ENCODE peak calls at places on chromosome 2, in nine cellular contexts. P is cardiac fibroblast, C is fibroblast of pulmonary artery, L is endodermal cell, G is testis, W is BJ, J is adrenal gland, M is choroid plexus epithelial cell, X is B cell. H is an unnamed sample.

GRCh38 chr2:127759931-127760330 is 51.0 kb downstream of the WDR33 start:
- DNase-seq in C (peak), W (no peak), J (no peak), M (peak), X (no peak), L (no peak), P (no peak), G (no peak), H (no peak)

GRCh38 chr2:85795331-85796045 is 41.7 kb downstream of the ATOH8 start:
- DNase-seq in L (no peak), M (no peak), X (no peak), W (no peak), J (no peak), P (no peak), C (no peak), G (peak), H (no peak)

GRCh38 chr2:201126308-201127127 is 10.6 kb downstream of the CFLAR start:
- DNase-seq in P (peak), J (no peak), C (peak), W (no peak), L (peak), G (no peak), M (peak), X (no peak), H (peak)

GRCh38 chr2:155026646-155027045 is 328.2 kb downstream of the KCNJ3 start:
- DNase-seq in J (no peak), M (no peak), G (no peak), C (no peak), W (no peak), P (no peak), X (no peak), L (no peak), H (no peak)

GRCh38 chr2:156434461-156435291 is 1.5 kb upstream of the GPD2 start:
- DNase-seq in W (no peak), J (no peak), P (peak), M (peak), X (no peak), L (no peak), G (no peak), C (peak), H (peak)

GRCh38 chr2:29050591-29050990 is 23.7 kb downstream of the PCARE start:
- DNase-seq in X (no peak), G (no peak), C (no peak), P (no peak), L (no peak), M (no peak), J (no peak), W (no peak), H (no peak)

GRCh38 chr2:203656522-203657287 is 49.7 kb upstream of the CD28 start:
- DNase-seq in J (peak), C (peak), W (no peak), L (peak), X (no peak), M (peak), G (peak), P (peak), H (peak)

GRCh38 chr2:121282800-121283382 is 2.1 kb downstream of the TFCP2L1 start:
- DNase-seq in W (no peak), P (no peak), M (no peak), J (no peak), X (no peak), L (no peak), C (no peak), G (no peak), H (no peak)

GRCh38 chr2:188940171-188940570 is 34.0 kb upstream of the COL3A1 start:
- DNase-seq in M (peak), C (peak), J (no peak), P (peak), X (no peak), G (no peak), L (no peak), W (no peak), H (no peak)

GRCh38 chr2:237441605-237442004 is 27.6 kb upstream of the COL6A3 start:
- DNase-seq in W (no peak), M (peak), X (no peak), P (peak), L (no peak), C (peak), G (no peak), J (no peak), H (peak)

GRCh38 chr2:69720922-69721491 is 20.9 kb upstream of the ANXA4 start:
- DNase-seq in L (no peak), C (no peak), G (no peak), W (no peak), X (no peak), M (no peak), P (no peak), J (no peak), H (no peak)

GRCh38 chr2:67579791-67580190 is 182.7 kb downstream of the ETAA1 start:
- DNase-seq in J (no peak), C (no peak), G (no peak), L (no peak), M (peak), W (no peak), X (no peak), P (no peak), H (no peak)

GRCh38 chr2:67585400-67585799 is 188.3 kb downstream of the ETAA1 start:
- DNase-seq in J (no peak), P (peak), L (no peak), W (no peak), G (no peak), X (no peak), C (peak), M (peak), H (no peak)

GRCh38 chr2:67583185-67583584 is 186.1 kb downstream of the ETAA1 start:
- DNase-seq in J (no peak), C (no peak), W (no peak), M (no peak), P (no peak), X (no peak), L (no peak), G (no peak), H (no peak)

GRCh38 chr2:67579207-67579606 is 182.1 kb downstream of the ETAA1 start:
- DNase-seq in W (no peak), X (no peak), L (no peak), P (no peak), G (no peak), C (no peak), M (peak), J (no peak), H (no peak)

DNA sequence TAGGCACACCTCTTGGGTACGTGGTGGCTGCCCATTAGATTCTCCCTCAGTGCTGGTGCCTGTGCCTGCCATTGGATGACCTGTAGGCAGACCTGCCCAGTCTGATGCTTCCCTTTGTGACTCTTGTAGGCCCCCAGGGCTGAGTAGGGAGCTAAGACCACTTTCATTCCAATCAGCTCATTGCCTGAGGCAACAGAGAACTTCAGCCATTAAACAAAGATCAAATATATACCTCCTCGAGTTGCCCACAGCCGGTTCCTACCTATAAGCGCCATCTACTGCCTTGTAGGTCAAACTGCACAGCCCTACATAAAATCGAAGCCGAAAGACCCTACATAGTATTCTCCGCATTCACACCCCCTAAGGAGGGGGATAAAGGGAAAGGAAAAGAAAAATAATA is 184.6 kb downstream of the ETAA1 start:
- DNase-seq in X (no peak), M (no peak), L (peak), C (no peak), G (no peak), J (no peak), P (no peak), W (no peak), H (peak)
- TF ChIP-seq CTCF in X (no peak), M (peak), L (peak), C (peak), G (no peak), J (peak), P (peak), W (no peak), H (peak)

DNA sequence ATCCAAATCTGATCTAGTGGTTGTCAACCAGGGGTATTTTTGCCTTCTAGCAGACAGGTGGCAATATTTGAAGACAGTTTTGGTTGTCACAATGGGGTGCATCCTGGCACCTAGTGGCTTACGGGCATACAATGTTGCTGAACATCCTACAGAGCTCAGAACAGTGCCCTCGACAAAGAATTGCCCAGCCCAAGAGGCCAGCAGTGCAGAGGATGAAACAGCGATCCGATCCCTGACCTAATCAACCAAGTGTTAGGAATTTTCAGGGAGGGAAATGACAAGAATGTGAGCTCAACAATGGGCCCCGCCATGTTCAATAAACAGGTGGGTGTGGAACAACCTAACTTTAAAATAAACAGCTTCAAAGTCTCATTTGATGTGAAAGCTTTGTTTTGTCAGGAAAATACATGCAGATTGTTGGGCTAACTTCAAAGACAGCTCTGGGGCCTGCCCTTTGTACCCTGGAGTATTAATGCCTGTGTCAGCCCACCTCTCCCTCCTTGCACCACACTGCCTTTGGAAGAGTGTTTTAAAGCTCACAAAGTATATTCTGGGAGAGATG is 22.5 kb upstream of the SCYGR5 start:
- DNase-seq in C (no peak), J (no peak), W (no peak), P (no peak), L (peak), M (no peak), G (no peak), X (no peak), H (peak)
- TF ChIP-seq CTCF in C (no peak), J (no peak), W (no peak), P (no peak), L (peak), M (no peak), G (no peak), X (no peak), H (peak)

GRCh38 chr2:3179208-3179607 is 198.4 kb downstream of the EIPR1 start:
- DNase-seq in C (no peak), M (no peak), J (no peak), L (peak), G (peak), P (no peak), W (no peak), X (no peak), H (no peak)
- TF ChIP-seq CTCF in C (no peak), M (peak), J (peak), L (peak), G (peak), P (no peak), W (peak), X (no peak), H (peak)

DNA sequence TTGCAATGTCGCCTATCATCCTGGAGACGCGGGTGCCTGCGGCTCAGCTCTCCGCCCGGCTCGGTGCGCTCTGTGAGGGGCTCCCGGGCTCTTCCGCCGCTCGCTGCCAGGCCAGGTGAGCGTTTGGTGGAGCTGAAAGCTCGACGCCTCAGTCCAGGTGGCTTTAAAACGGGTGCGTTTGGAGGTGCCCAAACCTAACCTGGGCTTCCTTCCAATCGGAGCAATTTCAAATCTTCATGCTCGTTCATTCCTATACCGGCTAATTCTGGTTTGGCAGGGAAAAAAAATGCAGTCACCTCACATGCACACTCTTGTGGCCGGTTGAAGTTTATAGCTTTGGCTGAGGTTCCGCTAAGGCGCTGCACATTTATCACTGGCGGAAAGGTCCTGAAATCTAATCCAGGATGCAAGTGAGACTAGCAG is at the start of gene SLC16A14:
- DNase-seq in L (no peak), M (peak), G (peak), J (peak), X (peak), P (peak), W (no peak), C (peak), H (peak)
- TF ChIP-seq CTCF in L (peak), M (peak), G (peak), J (peak), X (no peak), P (peak), W (peak), C (peak), H (no peak)

DNA sequence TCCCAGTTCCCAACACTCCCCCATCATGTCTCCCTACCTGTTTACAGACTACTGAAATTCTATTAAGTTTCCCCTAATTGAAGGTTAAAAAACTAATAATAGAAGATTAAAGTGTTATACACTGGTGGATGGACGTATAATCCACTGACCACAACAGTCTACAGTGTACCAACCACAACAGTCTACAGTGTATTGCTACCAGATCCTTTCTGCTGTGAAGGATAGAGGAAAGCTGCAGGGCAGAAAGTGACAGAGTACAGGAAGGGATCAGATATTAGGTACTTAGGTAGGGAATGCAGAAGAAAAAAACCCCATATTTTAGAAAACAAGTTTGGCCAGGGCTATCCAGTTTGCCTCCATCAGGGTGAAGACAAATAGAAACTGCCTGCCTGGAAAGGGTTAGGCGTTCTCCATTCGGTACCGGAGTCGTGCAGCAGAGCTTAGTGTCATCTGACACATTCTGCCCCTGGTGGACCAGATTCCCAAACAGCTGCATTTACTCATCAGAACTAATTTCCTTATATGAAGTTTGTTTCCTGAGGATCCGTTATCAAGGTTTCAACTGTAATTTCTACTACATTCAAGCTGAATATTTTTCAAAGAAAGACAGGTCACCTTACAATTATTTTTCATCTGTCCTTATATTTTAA is 49.9 kb downstream of the KLF7 start:
- DNase-seq in W (no peak), M (peak), L (no peak), P (peak), X (no peak), G (no peak), J (no peak), C (peak), H (no peak)
- TF ChIP-seq CTCF in W (peak), M (peak), L (peak), P (peak), X (no peak), G (no peak), J (no peak), C (peak), H (no peak)

DNA sequence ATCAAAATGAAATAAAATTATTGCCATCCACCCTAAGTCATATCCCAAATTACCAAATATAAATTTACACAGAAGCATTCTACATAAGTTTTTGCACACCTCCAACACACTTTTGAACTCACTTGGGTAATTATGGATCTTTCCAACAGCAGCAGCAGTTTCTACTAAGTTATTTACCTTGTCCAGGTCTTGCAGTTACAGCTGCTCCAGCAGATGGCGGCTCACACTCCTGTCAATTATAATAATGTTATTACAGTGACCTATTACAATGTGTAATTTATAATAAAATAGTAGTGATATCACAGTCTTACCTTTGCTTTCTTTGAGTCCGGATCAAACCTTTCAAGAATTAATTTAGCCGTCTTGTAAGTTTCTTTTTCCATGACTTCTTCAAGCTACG is 37.9 kb downstream of the LNPK start:
- DNase-seq in X (no peak), P (peak), W (no peak), C (no peak), L (no peak), M (peak), G (no peak), J (no peak), H (no peak)
- TF ChIP-seq CTCF in X (no peak), P (peak), W (no peak), C (peak), L (peak), M (peak), G (no peak), J (no peak), H (no peak)

DNA sequence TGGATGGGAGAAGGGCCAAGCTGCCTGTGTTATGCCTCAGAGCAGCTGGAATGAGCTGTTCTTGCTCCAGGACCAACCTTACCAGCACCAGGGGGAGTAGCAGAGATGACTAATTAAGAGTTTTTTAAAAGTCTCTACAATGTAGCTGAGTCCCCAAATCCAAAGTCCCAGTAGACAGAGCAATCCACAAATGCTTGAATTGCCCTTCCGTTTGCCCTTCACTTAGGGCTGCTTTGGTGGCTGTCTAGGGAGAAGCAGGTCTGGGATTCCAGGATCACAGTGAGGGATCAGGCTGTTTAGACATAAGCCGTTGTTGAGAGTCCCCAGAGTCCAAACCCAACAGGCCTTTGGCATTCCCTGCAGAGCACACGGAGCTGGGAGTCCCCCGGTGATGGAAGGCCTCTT is 59.4 kb downstream of the RHOB start:
- DNase-seq in M (peak), C (peak), X (no peak), J (no peak), P (peak), G (no peak), L (no peak), W (no peak), H (no peak)
- TF ChIP-seq CTCF in M (peak), C (peak), X (no peak), J (peak), P (peak), G (no peak), L (peak), W (peak), H (no peak)

DNA sequence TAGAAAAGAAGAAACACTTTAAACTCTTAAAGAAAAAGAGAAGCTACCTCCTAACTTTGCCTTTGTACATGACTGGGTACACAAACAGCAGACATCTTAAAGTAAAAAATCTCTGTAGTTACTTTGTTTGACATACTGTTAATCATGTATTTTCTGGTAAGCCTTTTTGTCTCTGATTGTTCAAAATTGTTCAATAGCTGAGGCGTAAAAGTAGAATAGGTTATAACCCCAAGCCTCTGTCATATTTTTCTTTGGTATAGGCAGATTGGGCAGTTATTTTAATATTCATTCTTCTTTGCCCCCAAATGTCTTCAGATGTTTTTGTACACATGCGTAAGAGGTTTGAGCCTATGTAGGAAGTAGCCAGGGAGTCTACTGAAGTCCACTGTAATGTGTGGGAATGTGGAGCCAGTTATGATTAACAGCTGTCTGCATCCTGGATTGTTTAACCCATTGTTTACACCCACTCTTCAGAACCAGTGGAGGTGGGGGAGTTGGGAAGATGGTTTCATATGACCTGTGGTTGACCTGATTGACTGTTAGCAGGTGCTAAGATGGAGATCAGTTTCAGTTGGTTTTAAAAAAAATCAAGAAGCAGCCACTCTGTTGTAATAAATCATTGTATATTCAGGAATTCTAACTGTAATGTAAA is 150.5 kb downstream of the TANC1 start:
- DNase-seq in P (no peak), M (no peak), X (no peak), W (no peak), G (no peak), J (no peak), L (no peak), C (no peak), H (no peak)
- TF ChIP-seq CTCF in P (no peak), M (no peak), X (peak), W (no peak), G (no peak), J (no peak), L (no peak), C (no peak), H (no peak)

GRCh38 chr2:75728614-75729419 is 18.1 kb upstream of the GCFC2 start:
- DNase-seq in P (peak), J (no peak), X (no peak), G (no peak), C (no peak), W (no peak), M (no peak), L (no peak), H (peak)

GRCh38 chr2:75729861-75730260 is 19.1 kb upstream of the GCFC2 start:
- DNase-seq in W (no peak), P (no peak), X (no peak), G (no peak), C (peak), M (peak), L (no peak), J (no peak), H (peak)
- TF ChIP-seq CTCF in W (peak), P (peak), X (no peak), G (no peak), C (peak), M (peak), L (peak), J (peak), H (peak)

GRCh38 chr2:223669453-223670225 is 67.5 kb upstream of the SCG2 start:
- DNase-seq in P (peak), G (no peak), C (peak), X (no peak), J (no peak), L (no peak), W (no peak), M (peak), H (no peak)

DNA sequence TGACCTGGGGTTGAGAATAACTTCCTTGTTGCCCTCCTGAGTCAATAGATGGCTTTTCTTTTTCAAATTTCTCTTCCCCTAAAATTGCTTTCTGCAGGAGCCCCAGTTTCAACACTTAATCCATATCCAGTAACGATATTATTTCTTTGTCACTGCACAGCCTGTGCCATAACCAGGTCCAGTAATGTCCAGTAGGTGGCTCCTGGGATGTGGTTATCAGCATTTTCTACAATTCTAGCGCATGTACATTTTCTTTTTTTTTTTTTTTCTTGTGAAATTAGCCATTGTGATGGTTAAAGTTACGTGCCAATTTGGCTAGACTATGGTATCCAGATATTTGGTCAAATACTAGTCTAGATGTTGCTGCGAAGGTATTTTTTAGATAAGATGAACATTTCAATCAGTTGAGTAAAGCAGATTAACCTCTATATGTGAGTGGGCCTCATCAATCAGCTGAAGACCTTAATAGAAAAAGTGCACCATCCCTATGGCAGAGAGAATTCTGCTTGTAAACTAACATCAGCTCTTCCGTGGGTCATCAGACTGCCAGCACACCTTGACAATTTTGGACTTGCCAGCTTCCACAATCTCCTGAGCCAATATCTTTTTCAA is 72.9 kb upstream of the SCG2 start:
- DNase-seq in M (peak), W (no peak), P (peak), G (peak), C (peak), J (no peak), X (no peak), L (no peak), H (peak)
- TF ChIP-seq CTCF in M (peak), W (peak), P (peak), G (peak), C (peak), J (peak), X (no peak), L (peak), H (peak)